ENCODE peak calls at places on chromosomes 6 and 20, in four cellular contexts. X is IMR-90, B is A549, W is K562. O is an unnamed sample.

GRCh38 chr6:132683543-132683942 is 24.6 kb upstream of the TAAR1 start:
- DNase-seq in X (peak; percentile 74), B (no peak), W (no peak), O (no peak)

GRCh38 chr6:5869676-5870075 is 137.0 kb downstream of the NRN1 start:
- DNase-seq in X (no peak), B (no peak), W (no peak), O (no peak)

GRCh38 chr6:165819394-165819793 is 156.4 kb upstream of the PDE10A start:
- DNase-seq in X (no peak), B (no peak), W (no peak), O (no peak)

GRCh38 chr6:33926451-33926850 is 122.6 kb upstream of the MLN start:
- DNase-seq in X (no peak), B (peak; percentile 15), W (peak; percentile 93), O (peak; percentile 63)

GRCh38 chr6:132490024-132490423 is 22.9 kb downstream of the STX7 start:
- DNase-seq in X (no peak), B (no peak), W (no peak), O (no peak)

GRCh38 chr6:90136176-90136575 is 160.5 kb downstream of the BACH2 start:
- DNase-seq in X (peak; percentile 23), B (no peak), W (no peak), O (no peak)

GRCh38 chr20:63291811-63292210 is 1.2 kb upstream of the COL20A1 start:
- DNase-seq in X (no peak), B (no peak), W (no peak), O (no peak)

GRCh38 chr6:53064726-53065265 is 408 bp upstream of the FBXO9 start:
- DNase-seq in X (peak; percentile 97), B (peak; percentile 85), W (peak; percentile 78), O (peak; percentile 91)

GRCh38 chr6:14520029-14520428 is 402.5 kb downstream of the CD83 start:
- DNase-seq in X (peak; percentile 38), B (no peak), W (no peak), O (no peak)

GRCh38 chr6:53174996-53175395 is 26.4 kb upstream of the GCM1 start:
- DNase-seq in X (no peak), B (no peak), W (no peak), O (no peak)

GRCh38 chr6:31473780-31474725 is 23.9 kb upstream of the MICB start:
- DNase-seq in X (peak; percentile 46), B (no peak), W (no peak), O (peak; percentile 32)

GRCh38 chr6:110859335-110859792 is 15.2 kb upstream of the AMD1 start:
- DNase-seq in X (no peak), B (no peak), W (no peak), O (no peak)

GRCh38 chr6:20826378-20826777 is 292.1 kb downstream of the CDKAL1 start:
- DNase-seq in X (peak; percentile 78), B (no peak), W (no peak), O (no peak)

GRCh38 chr6:100881707-100882040 is 545 bp upstream of the ASCC3 start:
- DNase-seq in X (peak; percentile 8), B (no peak), W (no peak), O (no peak)

GRCh38 chr20:63099426-63100267 is 92.9 kb upstream of the BHLHE23 start:
- DNase-seq in X (no peak), B (no peak), W (no peak), O (no peak)

GRCh38 chr6:38198219-38198618 is 378.7 kb downstream of the ZFAND3 start:
- DNase-seq in X (no peak), B (no peak), W (no peak), O (no peak)

GRCh38 chr20:50198211-50198666 is 7.6 kb downstream of the CEBPB start:
- DNase-seq in X (no peak), B (no peak), W (no peak), O (no peak)

GRCh38 chr6:16711551-16712249 is 49.6 kb downstream of the ATXN1 start:
- DNase-seq in X (no peak), B (no peak), W (no peak), O (no peak)

GRCh38 chr6:37845026-37845911 is 25.7 kb downstream of the ZFAND3 start:
- DNase-seq in X (no peak), B (no peak), W (no peak), O (no peak)

GRCh38 chr20:24648481-24648880 is 179.1 kb downstream of the SYNDIG1 start:
- DNase-seq in X (no peak), B (no peak), W (no peak), O (no peak)

GRCh38 chr6:166025149-166025898 is 142.3 kb downstream of the TBXT start:
- DNase-seq in X (peak; percentile 91), B (no peak), W (no peak), O (no peak)

GRCh38 chr20:51059862-51060261 is 37.0 kb upstream of the KCNG1 start:
- DNase-seq in X (peak; percentile 20), B (no peak), W (no peak), O (no peak)

GRCh38 chr6:12709556-12709955 is 7.0 kb upstream of the PHACTR1 start:
- DNase-seq in X (no peak), B (no peak), W (no peak), O (no peak)

GRCh38 chr20:24096256-24096655 is 107.7 kb upstream of the GGTLC1 start:
- DNase-seq in X (no peak), B (no peak), W (no peak), O (no peak)

GRCh38 chr6:73803562-73804221 is 107.7 kb downstream of the CD109 start:
- DNase-seq in X (peak; percentile 97), B (peak; percentile 25), W (peak; percentile 14), O (no peak)

GRCh38 chr6:142568857-142569597 is 267.2 kb downstream of the ADGRG6 start:
- DNase-seq in X (peak; percentile 49), B (no peak), W (no peak), O (no peak)

GRCh38 chr6:142570221-142570671 is 268.4 kb downstream of the ADGRG6 start:
- DNase-seq in X (peak; percentile 52), B (no peak), W (no peak), O (no peak)

DNA sequence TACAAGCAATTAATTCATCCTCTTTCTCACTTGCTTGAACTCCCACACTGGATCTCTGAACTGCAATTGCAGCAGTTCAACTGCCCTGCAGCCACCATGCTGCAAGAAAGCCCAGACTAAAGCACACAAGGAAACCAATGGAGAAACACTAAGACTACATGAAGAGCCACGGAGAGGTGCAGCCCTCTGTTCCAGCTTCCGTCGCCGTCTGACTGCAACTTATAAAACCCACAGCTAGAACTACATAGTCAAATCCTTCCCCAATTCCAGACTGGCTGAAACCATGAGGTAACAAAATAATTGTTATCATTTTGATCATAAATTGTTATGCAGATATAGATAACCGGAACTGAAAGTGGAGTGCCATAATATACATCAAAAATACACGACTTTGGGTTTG is 21.1 kb upstream of the THEMIS start:
- DNase-seq in X (no peak), B (no peak), W (no peak), O (no peak)
- TF ChIP-seq MAFK in X (no peak), B (no peak), W (no peak), O (no peak)

GRCh38 chr6:169803291-169803811 is 51.9 kb downstream of the ERMARD start:
- DNase-seq in X (no peak), B (no peak), W (no peak), O (no peak)
- TF ChIP-seq MAFK in X (no peak), B (no peak), W (no peak), O (no peak)

DNA sequence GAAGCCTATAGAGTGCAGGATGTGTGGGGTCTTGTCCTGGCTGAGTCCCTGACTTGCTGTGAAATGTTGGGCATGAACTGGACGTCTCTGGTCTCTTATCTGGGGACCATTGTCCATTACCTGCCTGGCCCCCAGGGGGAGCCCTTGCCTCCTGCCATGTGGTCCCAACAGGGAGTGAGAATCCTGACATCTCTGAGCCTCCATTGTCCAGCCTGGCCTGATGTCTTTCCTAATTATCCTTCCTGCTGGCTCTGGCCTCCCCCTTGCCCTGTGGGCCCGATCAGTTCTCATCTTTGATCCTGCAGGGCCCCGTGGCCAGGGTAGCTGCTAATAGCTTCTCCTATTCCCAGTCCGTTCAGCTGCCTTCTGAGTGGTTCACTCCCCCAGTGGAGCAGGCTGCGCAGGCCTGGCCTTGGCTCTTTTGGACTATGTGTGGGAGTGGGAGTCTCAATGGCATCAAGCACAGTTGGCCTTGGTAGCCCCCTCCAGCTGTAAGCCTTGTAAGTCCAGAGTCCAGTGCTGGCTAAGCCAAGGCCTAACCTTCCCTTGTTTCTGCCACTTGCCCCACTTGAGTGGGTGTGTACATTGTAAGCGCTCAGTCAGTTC is 77.9 kb upstream of the RALY start:
- DNase-seq in X (no peak), B (peak; percentile 84), W (peak; percentile 84), O (no peak)
- TF ChIP-seq MAFK in X (no peak), B (no peak), W (no peak), O (no peak)

GRCh38 chr6:29014729-29015608 is 9.9 kb upstream of the ZNF311 start:
- DNase-seq in X (no peak), B (no peak), W (no peak), O (no peak)

GRCh38 chr6:29016559-29017427 is 11.7 kb upstream of the ZNF311 start:
- DNase-seq in X (peak; percentile 76), B (peak; percentile 46), W (peak; percentile 76), O (peak; percentile 90)

GRCh38 chr6:29009358-29009757 is 4.2 kb upstream of the ZNF311 start:
- DNase-seq in X (no peak), B (no peak), W (no peak), O (no peak)

GRCh38 chr6:29008089-29008488 is 3.0 kb upstream of the ZNF311 start:
- DNase-seq in X (no peak), B (no peak), W (no peak), O (no peak)

GRCh38 chr6:29011276-29011734 is 6.2 kb upstream of the ZNF311 start:
- DNase-seq in X (peak; percentile 51), B (peak; percentile 47), W (peak; percentile 72), O (peak; percentile 73)
- TF ChIP-seq MAFK in X (no peak), B (no peak), W (no peak), O (no peak)

O was measured in H1.